ENCODE peak calls at places on chromosomes 12 and 14, in nine cellular contexts. X, B, A, D, C, O, P, Z and M are unnamed samples.

GRCh38 chr14:35287481-35288013 is 4.6 kb upstream of the PSMA6 start:
- DNase-seq in A (no peak), X (no peak), O (peak; percentile 12), Z (peak; percentile 70), P (peak; percentile 49), D (no peak), C (peak; percentile 23), B (no peak), M (no peak)

GRCh38 chr12:85874064-85874463 is at the start of gene NTS:
- DNase-seq in X (no peak), B (no peak), Z (no peak), O (no peak), A (no peak), D (no peak), P (no peak), C (no peak), M (no peak)

GRCh38 chr12:130070017-130070653 is 92.1 kb upstream of the FZD10 start:
- DNase-seq in D (no peak), X (no peak), O (no peak), Z (no peak), B (no peak), A (no peak), P (no peak), C (no peak), M (no peak)

GRCh38 chr12:30823140-30823669 is 68.5 kb upstream of the CAPRIN2 start:
- DNase-seq in A (peak; percentile 37), P (no peak), O (peak; percentile 34), X (no peak), C (peak; percentile 51), D (no peak), B (peak; percentile 65), Z (peak; percentile 59), M (no peak)

GRCh38 chr14:102947321-102948103 is 25.0 kb downstream of the AMN start:
- DNase-seq in X (no peak), O (no peak), Z (no peak), D (no peak), B (peak; percentile 46), C (no peak), P (no peak), A (no peak), M (no peak)

GRCh38 chr12:13179159-13180074 is 17.1 kb upstream of the EMP1 start:
- DNase-seq in C (peak; percentile 25), O (peak; percentile 71), P (no peak), D (no peak), A (peak; percentile 67), B (peak; percentile 89), Z (no peak), X (peak; percentile 33), M (peak; percentile 59)

GRCh38 chr14:51628230-51628629 is 23.5 kb upstream of the FRMD6 start:
- DNase-seq in O (no peak), Z (no peak), D (no peak), X (no peak), C (no peak), A (no peak), P (no peak), B (no peak), M (no peak)

GRCh38 chr14:58465425-58465824 is 37.9 kb downstream of the KIAA0586 start:
- DNase-seq in D (no peak), A (no peak), Z (no peak), C (no peak), B (no peak), P (peak; percentile 10), O (no peak), X (peak; percentile 13), M (no peak)

GRCh38 chr14:94161979-94162378 is 12.1 kb upstream of the PPP4R4 start:
- DNase-seq in X (no peak), B (no peak), A (no peak), D (no peak), P (no peak), O (no peak), Z (no peak), C (no peak), M (no peak)

GRCh38 chr14:94162466-94162865 is 11.7 kb upstream of the PPP4R4 start:
- DNase-seq in X (no peak), D (no peak), O (no peak), C (no peak), B (no peak), P (no peak), A (no peak), Z (no peak), M (no peak)

GRCh38 chr14:94158239-94158888 is 15.8 kb upstream of the PPP4R4 start:
- DNase-seq in C (no peak), X (no peak), A (no peak), O (no peak), P (no peak), B (no peak), D (no peak), Z (no peak), M (no peak)

GRCh38 chr14:94163806-94164205 is 10.3 kb upstream of the PPP4R4 start:
- DNase-seq in D (no peak), A (no peak), C (no peak), B (no peak), X (no peak), P (no peak), O (no peak), Z (no peak), M (no peak)

GRCh38 chr14:94161087-94161486 is 13.0 kb upstream of the PPP4R4 start:
- DNase-seq in P (no peak), Z (no peak), D (no peak), A (no peak), X (no peak), B (no peak), C (no peak), O (no peak), M (no peak)
- TF ChIP-seq POLR2A in P (no peak), Z (no peak), D (no peak), A (no peak), X (no peak), B (no peak), C (no peak), O (no peak), M (no peak)

GRCh38 chr12:49368240-49368600 is 958 bp downstream of the SPATS2 start:
- DNase-seq in Z (no peak), C (peak; percentile 31), P (no peak), B (no peak), A (no peak), X (no peak), D (no peak), O (no peak), M (no peak)

GRCh38 chr12:49364989-49365388 is 2.3 kb upstream of the SPATS2 start:
- DNase-seq in O (no peak), X (no peak), Z (no peak), D (no peak), C (no peak), P (peak; percentile 72), A (no peak), B (no peak), M (no peak)

GRCh38 chr12:49365542-49365941 is 1.7 kb upstream of the SPATS2 start:
- DNase-seq in C (peak; percentile 47), Z (no peak), B (no peak), A (no peak), D (no peak), O (no peak), P (peak; percentile 29), X (no peak), M (no peak)

GRCh38 chr12:49367381-49368239 is at the start of gene SPATS2:
- DNase-seq in X (no peak), B (peak; percentile 96), Z (no peak), C (peak; percentile 39), A (no peak), O (peak; percentile 95), P (peak; percentile 65), D (peak; percentile 59), M (no peak)

DNA sequence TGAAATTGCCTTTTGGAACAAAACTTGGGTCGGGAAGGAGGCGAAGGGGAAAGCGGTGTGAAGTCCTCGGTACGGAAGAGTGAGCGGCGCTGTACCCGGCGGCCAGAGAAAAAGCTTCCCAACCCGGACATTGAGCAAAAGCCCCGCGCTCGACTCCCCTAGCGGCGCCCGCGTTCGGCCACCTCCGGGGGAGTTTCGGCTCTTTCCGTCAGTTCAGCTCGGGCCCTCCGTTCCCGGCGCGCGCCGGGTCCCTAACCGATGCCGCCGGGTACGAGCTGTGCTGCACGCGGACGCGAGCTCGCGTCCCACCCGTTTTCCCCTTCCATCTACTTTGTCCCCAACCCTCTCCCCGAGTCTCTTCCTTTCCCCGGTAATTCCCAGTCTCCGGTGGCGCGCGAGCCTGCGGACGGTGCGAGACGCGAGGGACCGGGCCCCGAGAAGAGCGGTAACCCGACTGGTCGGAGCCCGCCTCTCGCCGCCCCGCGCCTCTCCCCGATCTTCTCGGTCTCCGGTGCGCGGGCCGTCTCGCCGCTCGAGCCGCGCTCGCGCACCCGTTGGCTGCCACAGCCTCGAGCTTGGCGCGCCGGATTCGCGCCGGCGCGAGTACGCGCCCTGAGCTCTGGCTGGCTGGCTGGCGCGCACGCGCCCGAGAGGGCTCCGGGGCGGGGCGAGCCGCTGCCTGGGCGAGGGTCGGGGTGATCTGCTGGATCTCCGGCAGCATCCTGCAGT is 446 bp upstream of the SPATS2 start:
- DNase-seq in C (peak; percentile 90), B (peak; percentile 92), A (peak; percentile 95), P (peak; percentile 97), D (no peak), O (peak; percentile 90), Z (peak; percentile 96), X (peak; percentile 95), M (peak; percentile 90)
- TF ChIP-seq POLR2A in C (peak; percentile 89), B (no peak), A (peak; percentile 70), P (peak; percentile 46), D (peak; percentile 75), O (peak; percentile 44), Z (peak; percentile 74), X (peak; percentile 65), M (peak; percentile 59)

DNA sequence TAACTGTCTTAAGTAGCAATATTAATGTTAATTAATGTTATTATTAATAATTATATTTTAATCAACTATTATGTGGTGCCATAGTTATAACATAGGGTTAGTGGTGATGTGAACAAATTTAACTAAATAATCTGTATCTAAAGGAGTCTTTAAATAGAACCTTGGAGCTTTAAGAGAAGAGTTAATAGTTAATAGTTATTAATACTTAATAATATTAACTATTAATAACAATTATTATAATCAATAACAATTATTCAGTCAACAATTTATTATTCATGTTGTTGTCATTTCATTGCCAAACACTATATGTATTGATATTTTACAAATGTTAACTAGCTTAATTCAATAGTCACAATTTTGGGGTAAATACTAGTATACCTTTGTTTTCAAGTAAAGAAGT is 58.2 kb downstream of the SLC16A7 start:
- DNase-seq in C (no peak), A (no peak), P (no peak), X (no peak), O (no peak), Z (no peak), D (no peak), B (no peak), M (no peak)
- TF ChIP-seq POLR2A in C (no peak), A (no peak), P (no peak), X (no peak), O (no peak), Z (no peak), D (no peak), B (no peak), M (no peak)

DNA sequence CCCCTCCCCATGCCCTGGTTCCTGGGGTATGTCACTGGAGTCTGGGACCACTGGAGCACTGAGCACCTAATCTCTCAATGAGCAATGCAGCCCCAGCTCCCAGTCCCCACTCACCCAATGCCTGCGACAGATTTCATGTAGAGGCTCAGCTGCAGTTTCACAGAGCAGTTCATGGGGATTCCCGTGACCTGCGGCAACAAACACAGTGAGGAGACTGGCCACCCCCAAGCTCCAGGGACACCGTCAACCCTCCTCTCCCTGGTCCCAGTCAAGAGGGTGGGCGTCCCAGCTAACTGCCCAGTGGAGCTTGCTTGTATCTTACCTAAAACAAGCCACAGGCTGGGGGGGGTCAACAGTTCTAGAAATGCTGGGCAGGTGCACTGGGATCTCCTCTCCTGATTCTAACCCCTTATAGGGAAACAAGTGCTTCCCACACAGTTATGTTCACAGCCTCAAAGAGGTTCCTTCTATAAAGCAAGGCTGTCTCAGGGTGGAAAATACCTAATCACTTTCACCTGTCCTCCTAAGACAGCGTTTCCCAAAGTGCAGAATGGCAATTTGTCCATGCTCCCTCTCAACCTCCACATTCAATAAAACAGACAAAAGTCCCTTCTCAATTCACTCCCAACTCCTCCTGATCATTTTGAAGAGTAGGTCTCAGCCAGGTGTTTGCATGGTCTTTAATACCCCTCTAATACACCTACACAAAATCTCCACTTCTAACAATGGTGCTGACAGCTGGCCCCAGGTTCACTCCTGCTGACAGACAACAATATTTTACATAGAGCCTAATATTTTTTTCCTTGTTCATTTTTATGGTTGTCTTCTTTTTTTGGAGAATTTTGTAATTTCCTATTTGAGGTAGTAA is 68.3 kb downstream of the SCARB1 start:
- DNase-seq in P (no peak), O (no peak), D (no peak), Z (no peak), X (no peak), C (no peak), A (no peak), B (no peak), M (no peak)
- TF ChIP-seq POLR2A in P (no peak), O (no peak), D (no peak), Z (no peak), X (no peak), C (no peak), A (no peak), B (no peak), M (no peak)